ENCODE peak calls at places on chromosomes 4 and X, in ten cellular contexts. One of them, this sample, is unnamed.

GRCh38 chrX:122094611-122095010 is 1047.2 kb downstream of the GLUD2 start:
- DNase-seq in T follicular helper cell: no peak
- DNase-seq in hippocampal formation: no peak
- DNase-seq in epithelial cell of esophagus: peak
- DNase-seq in heart left ventricle: no peak
- DNase-seq in WTC11: no peak
- DNase-seq in activated CD4-positive, alpha-beta T cell treated with anti-CD3 and anti-CD28 coated beads, Interleukin-2, amount 50 U/mL, for 48 hours: no peak
- DNase-seq in fibroblast of lung: no peak
- DNase-seq in GM23338: no peak
- DNase-seq in effector memory CD8-positive, alpha-beta T cell: no peak
- DNase-seq in this sample: no peak

GRCh38 chr4:83217721-83218522 is 66.7 kb downstream of the COQ2 start:
- DNase-seq in T follicular helper cell: peak
- DNase-seq in hippocampal formation: no peak
- DNase-seq in epithelial cell of esophagus: peak
- DNase-seq in heart left ventricle: no peak
- DNase-seq in WTC11: no peak
- DNase-seq in activated CD4-positive, alpha-beta T cell treated with anti-CD3 and anti-CD28 coated beads, Interleukin-2, amount 50 U/mL, for 48 hours: peak
- DNase-seq in fibroblast of lung: no peak
- DNase-seq in GM23338: no peak
- DNase-seq in effector memory CD8-positive, alpha-beta T cell: peak
- DNase-seq in this sample: no peak

GRCh38 chr4:5773271-5773555 is 62.2 kb downstream of the EVC start:
- DNase-seq in T follicular helper cell: no peak
- DNase-seq in hippocampal formation: no peak
- DNase-seq in epithelial cell of esophagus: peak
- DNase-seq in heart left ventricle: no peak
- DNase-seq in WTC11: no peak
- DNase-seq in activated CD4-positive, alpha-beta T cell treated with anti-CD3 and anti-CD28 coated beads, Interleukin-2, amount 50 U/mL, for 48 hours: no peak
- DNase-seq in fibroblast of lung: peak
- DNase-seq in GM23338: no peak
- DNase-seq in effector memory CD8-positive, alpha-beta T cell: no peak
- DNase-seq in this sample: no peak

GRCh38 chr4:180811556-180811955 is 1431.6 kb upstream of the TENM3 start:
- DNase-seq in T follicular helper cell: no peak
- DNase-seq in hippocampal formation: no peak
- DNase-seq in epithelial cell of esophagus: no peak
- DNase-seq in heart left ventricle: no peak
- DNase-seq in WTC11: no peak
- DNase-seq in activated CD4-positive, alpha-beta T cell treated with anti-CD3 and anti-CD28 coated beads, Interleukin-2, amount 50 U/mL, for 48 hours: no peak
- DNase-seq in fibroblast of lung: no peak
- DNase-seq in GM23338: no peak
- DNase-seq in effector memory CD8-positive, alpha-beta T cell: no peak
- DNase-seq in this sample: no peak

GRCh38 chr4:63526251-63526650 is 883.0 kb downstream of the TECRL start:
- DNase-seq in T follicular helper cell: no peak
- DNase-seq in hippocampal formation: no peak
- DNase-seq in epithelial cell of esophagus: no peak
- DNase-seq in heart left ventricle: no peak
- DNase-seq in WTC11: no peak
- DNase-seq in activated CD4-positive, alpha-beta T cell treated with anti-CD3 and anti-CD28 coated beads, Interleukin-2, amount 50 U/mL, for 48 hours: no peak
- DNase-seq in fibroblast of lung: no peak
- DNase-seq in GM23338: no peak
- DNase-seq in effector memory CD8-positive, alpha-beta T cell: no peak
- DNase-seq in this sample: no peak

GRCh38 chrX:133307637-133308485 is 89.7 kb upstream of the TFDP3 start:
- DNase-seq in T follicular helper cell: no peak
- DNase-seq in hippocampal formation: no peak
- DNase-seq in epithelial cell of esophagus: no peak
- DNase-seq in heart left ventricle: peak
- DNase-seq in WTC11: peak
- DNase-seq in activated CD4-positive, alpha-beta T cell treated with anti-CD3 and anti-CD28 coated beads, Interleukin-2, amount 50 U/mL, for 48 hours: no peak
- DNase-seq in fibroblast of lung: peak
- DNase-seq in GM23338: peak
- DNase-seq in effector memory CD8-positive, alpha-beta T cell: no peak
- DNase-seq in this sample: no peak

GRCh38 chr4:84502955-84503373 is 3.9 kb upstream of the NKX6-1 start:
- DNase-seq in T follicular helper cell: no peak
- DNase-seq in hippocampal formation: no peak
- DNase-seq in epithelial cell of esophagus: no peak
- DNase-seq in heart left ventricle: no peak
- DNase-seq in WTC11: no peak
- DNase-seq in activated CD4-positive, alpha-beta T cell treated with anti-CD3 and anti-CD28 coated beads, Interleukin-2, amount 50 U/mL, for 48 hours: no peak
- DNase-seq in fibroblast of lung: no peak
- DNase-seq in GM23338: no peak
- DNase-seq in effector memory CD8-positive, alpha-beta T cell: no peak
- DNase-seq in this sample: no peak

GRCh38 chrX:123313486-123313885 is 129.4 kb downstream of the GRIA3 start:
- DNase-seq in T follicular helper cell: no peak
- DNase-seq in hippocampal formation: no peak
- DNase-seq in epithelial cell of esophagus: no peak
- DNase-seq in heart left ventricle: no peak
- DNase-seq in WTC11: no peak
- DNase-seq in activated CD4-positive, alpha-beta T cell treated with anti-CD3 and anti-CD28 coated beads, Interleukin-2, amount 50 U/mL, for 48 hours: no peak
- DNase-seq in fibroblast of lung: no peak
- DNase-seq in GM23338: no peak
- DNase-seq in effector memory CD8-positive, alpha-beta T cell: no peak
- DNase-seq in this sample: no peak

GRCh38 chrX:106716004-106716403 is 10.5 kb upstream of the RNF128 start:
- DNase-seq in T follicular helper cell: no peak
- DNase-seq in hippocampal formation: no peak
- DNase-seq in epithelial cell of esophagus: no peak
- DNase-seq in heart left ventricle: no peak
- DNase-seq in WTC11: no peak
- DNase-seq in activated CD4-positive, alpha-beta T cell treated with anti-CD3 and anti-CD28 coated beads, Interleukin-2, amount 50 U/mL, for 48 hours: no peak
- DNase-seq in fibroblast of lung: no peak
- DNase-seq in GM23338: no peak
- DNase-seq in effector memory CD8-positive, alpha-beta T cell: no peak
- DNase-seq in this sample: no peak

GRCh38 chr4:169849456-169849855 is 91.7 kb upstream of the HPF1 start:
- DNase-seq in T follicular helper cell: no peak
- DNase-seq in hippocampal formation: no peak
- DNase-seq in epithelial cell of esophagus: peak
- DNase-seq in heart left ventricle: no peak
- DNase-seq in WTC11: no peak
- DNase-seq in activated CD4-positive, alpha-beta T cell treated with anti-CD3 and anti-CD28 coated beads, Interleukin-2, amount 50 U/mL, for 48 hours: no peak
- DNase-seq in fibroblast of lung: no peak
- DNase-seq in GM23338: no peak
- DNase-seq in effector memory CD8-positive, alpha-beta T cell: no peak
- DNase-seq in this sample: no peak

GRCh38 chr4:7335363-7336066 is 99.2 kb downstream of the PSAPL1 start:
- DNase-seq in T follicular helper cell: no peak
- DNase-seq in hippocampal formation: peak
- DNase-seq in epithelial cell of esophagus: no peak
- DNase-seq in heart left ventricle: peak
- DNase-seq in WTC11: peak
- DNase-seq in activated CD4-positive, alpha-beta T cell treated with anti-CD3 and anti-CD28 coated beads, Interleukin-2, amount 50 U/mL, for 48 hours: peak
- DNase-seq in fibroblast of lung: peak
- DNase-seq in GM23338: peak
- DNase-seq in effector memory CD8-positive, alpha-beta T cell: peak
- DNase-seq in this sample: no peak

GRCh38 chrX:2316534-2316933 is 184.2 kb downstream of the DHRSX start:
- DNase-seq in T follicular helper cell: no peak
- DNase-seq in hippocampal formation: no peak
- DNase-seq in epithelial cell of esophagus: no peak
- DNase-seq in heart left ventricle: no peak
- DNase-seq in WTC11: no peak
- DNase-seq in activated CD4-positive, alpha-beta T cell treated with anti-CD3 and anti-CD28 coated beads, Interleukin-2, amount 50 U/mL, for 48 hours: no peak
- DNase-seq in fibroblast of lung: no peak
- DNase-seq in GM23338: no peak
- DNase-seq in effector memory CD8-positive, alpha-beta T cell: no peak
- DNase-seq in this sample: no peak

GRCh38 chrX:34058005-34058404 is 74.1 kb downstream of the FAM47A start:
- DNase-seq in T follicular helper cell: no peak
- DNase-seq in hippocampal formation: no peak
- DNase-seq in epithelial cell of esophagus: no peak
- DNase-seq in heart left ventricle: no peak
- DNase-seq in WTC11: no peak
- DNase-seq in activated CD4-positive, alpha-beta T cell treated with anti-CD3 and anti-CD28 coated beads, Interleukin-2, amount 50 U/mL, for 48 hours: no peak
- DNase-seq in fibroblast of lung: no peak
- DNase-seq in GM23338: peak
- DNase-seq in effector memory CD8-positive, alpha-beta T cell: no peak
- DNase-seq in this sample: no peak

GRCh38 chr4:150010525-150011126 is 67.6 kb upstream of the DCLK2 start:
- DNase-seq in T follicular helper cell: no peak
- DNase-seq in hippocampal formation: peak
- DNase-seq in epithelial cell of esophagus: peak
- DNase-seq in heart left ventricle: no peak
- DNase-seq in WTC11: no peak
- DNase-seq in activated CD4-positive, alpha-beta T cell treated with anti-CD3 and anti-CD28 coated beads, Interleukin-2, amount 50 U/mL, for 48 hours: no peak
- DNase-seq in fibroblast of lung: peak
- DNase-seq in GM23338: peak
- DNase-seq in effector memory CD8-positive, alpha-beta T cell: no peak
- DNase-seq in this sample: peak

GRCh38 chr4:8160572-8160971 is 2.0 kb upstream of the ABLIM2 start:
- DNase-seq in T follicular helper cell: no peak
- DNase-seq in hippocampal formation: no peak
- DNase-seq in epithelial cell of esophagus: no peak
- DNase-seq in heart left ventricle: peak
- DNase-seq in WTC11: no peak
- DNase-seq in activated CD4-positive, alpha-beta T cell treated with anti-CD3 and anti-CD28 coated beads, Interleukin-2, amount 50 U/mL, for 48 hours: no peak
- DNase-seq in fibroblast of lung: no peak
- DNase-seq in GM23338: no peak
- DNase-seq in effector memory CD8-positive, alpha-beta T cell: no peak
- DNase-seq in this sample: no peak

GRCh38 chr4:102552781-102553180 is 51.6 kb downstream of the NFKB1 start:
- DNase-seq in T follicular helper cell: no peak
- DNase-seq in hippocampal formation: no peak
- DNase-seq in epithelial cell of esophagus: no peak
- DNase-seq in heart left ventricle: no peak
- DNase-seq in WTC11: no peak
- DNase-seq in activated CD4-positive, alpha-beta T cell treated with anti-CD3 and anti-CD28 coated beads, Interleukin-2, amount 50 U/mL, for 48 hours: no peak
- DNase-seq in fibroblast of lung: no peak
- DNase-seq in GM23338: no peak
- DNase-seq in effector memory CD8-positive, alpha-beta T cell: no peak
- DNase-seq in this sample: no peak

GRCh38 chr4:76687730-76688441 is 210.1 kb downstream of the SOWAHB start:
- DNase-seq in T follicular helper cell: no peak
- DNase-seq in hippocampal formation: no peak
- DNase-seq in epithelial cell of esophagus: no peak
- DNase-seq in heart left ventricle: no peak
- DNase-seq in WTC11: no peak
- DNase-seq in activated CD4-positive, alpha-beta T cell treated with anti-CD3 and anti-CD28 coated beads, Interleukin-2, amount 50 U/mL, for 48 hours: no peak
- DNase-seq in fibroblast of lung: no peak
- DNase-seq in GM23338: peak
- DNase-seq in effector memory CD8-positive, alpha-beta T cell: no peak
- DNase-seq in this sample: no peak